ENCODE peak calls at places on chromosomes 13 and 19, in five cellular contexts. One of them, this sample, is unnamed.

GRCh38 chr13:98083936-98084335 is 59.0 kb upstream of the FARP1 start:
- DNase-seq in body of pancreas: no peak
- DNase-seq in cardiac fibroblast: peak; percentile 80
- DNase-seq in lower leg skin: no peak
- DNase-seq in astrocyte of the spinal cord: no peak
- DNase-seq in this sample: no peak

GRCh38 chr13:60629158-60629557 is 232.1 kb downstream of the TDRD3 start:
- DNase-seq in body of pancreas: no peak
- DNase-seq in cardiac fibroblast: no peak
- DNase-seq in lower leg skin: no peak
- DNase-seq in astrocyte of the spinal cord: no peak
- DNase-seq in this sample: no peak

GRCh38 chr13:99802416-99802815 is 169.2 kb downstream of the ZIC5 start:
- DNase-seq in body of pancreas: no peak
- DNase-seq in cardiac fibroblast: no peak
- DNase-seq in lower leg skin: no peak
- DNase-seq in astrocyte of the spinal cord: no peak
- DNase-seq in this sample: no peak

GRCh38 chr13:29362849-29363604 is 232.5 kb downstream of the SLC7A1 start:
- DNase-seq in body of pancreas: peak; percentile 38
- DNase-seq in cardiac fibroblast: peak; percentile 58
- DNase-seq in lower leg skin: no peak
- DNase-seq in astrocyte of the spinal cord: peak; percentile 33
- DNase-seq in this sample: peak; percentile 68

GRCh38 chr19:4711211-4711610 is 12.4 kb downstream of the DPP9 start:
- DNase-seq in body of pancreas: no peak
- DNase-seq in cardiac fibroblast: no peak
- DNase-seq in lower leg skin: no peak
- DNase-seq in astrocyte of the spinal cord: no peak
- DNase-seq in this sample: no peak

GRCh38 chr19:23460656-23461055 is 65.4 kb upstream of the ZNF91 start:
- DNase-seq in body of pancreas: no peak
- DNase-seq in cardiac fibroblast: no peak
- DNase-seq in lower leg skin: no peak
- DNase-seq in astrocyte of the spinal cord: no peak
- DNase-seq in this sample: no peak

GRCh38 chr13:43546821-43547220 is 240.0 kb downstream of the ENOX1 start:
- DNase-seq in body of pancreas: no peak
- DNase-seq in cardiac fibroblast: no peak
- DNase-seq in lower leg skin: no peak
- DNase-seq in astrocyte of the spinal cord: no peak
- DNase-seq in this sample: no peak

GRCh38 chr13:107942030-107942617 is 273.2 kb downstream of the LIG4 start:
- DNase-seq in body of pancreas: no peak
- DNase-seq in cardiac fibroblast: no peak
- DNase-seq in lower leg skin: no peak
- DNase-seq in astrocyte of the spinal cord: no peak
- DNase-seq in this sample: no peak

GRCh38 chr19:6210721-6211600 is 68.8 kb downstream of the MLLT1 start:
- DNase-seq in body of pancreas: no peak
- DNase-seq in cardiac fibroblast: no peak
- DNase-seq in lower leg skin: peak; percentile 82
- DNase-seq in astrocyte of the spinal cord: no peak
- DNase-seq in this sample: no peak

GRCh38 chr13:39571502-39572092 is 31.4 kb downstream of the LHFPL6 start:
- DNase-seq in body of pancreas: no peak
- DNase-seq in cardiac fibroblast: no peak
- DNase-seq in lower leg skin: no peak
- DNase-seq in astrocyte of the spinal cord: no peak
- DNase-seq in this sample: no peak

GRCh38 chr13:43383488-43384165 is 360.2 kb downstream of the DNAJC15 start:
- DNase-seq in body of pancreas: no peak
- DNase-seq in cardiac fibroblast: no peak
- DNase-seq in lower leg skin: no peak
- DNase-seq in astrocyte of the spinal cord: no peak
- DNase-seq in this sample: no peak

GRCh38 chr13:75417006-75417384 is 65.0 kb downstream of the TBC1D4 start:
- DNase-seq in body of pancreas: no peak
- DNase-seq in cardiac fibroblast: peak; percentile 18
- DNase-seq in lower leg skin: no peak
- DNase-seq in astrocyte of the spinal cord: no peak
- DNase-seq in this sample: no peak

GRCh38 chr13:45331981-45332830 is 8.8 kb downstream of the TPT1 start:
- DNase-seq in body of pancreas: no peak
- DNase-seq in cardiac fibroblast: peak; percentile 98
- DNase-seq in lower leg skin: no peak
- DNase-seq in astrocyte of the spinal cord: peak; percentile 88
- DNase-seq in this sample: peak; percentile 77

GRCh38 chr19:4042731-4043082 is 24.0 kb downstream of the ZBTB7A start:
- DNase-seq in body of pancreas: peak; percentile 72
- DNase-seq in cardiac fibroblast: no peak
- DNase-seq in lower leg skin: no peak
- DNase-seq in astrocyte of the spinal cord: no peak
- DNase-seq in this sample: no peak

GRCh38 chr19:54707932-54708331 is 16.3 kb upstream of the KIR3DL3 start:
- DNase-seq in body of pancreas: no peak
- DNase-seq in cardiac fibroblast: no peak
- DNase-seq in lower leg skin: no peak
- DNase-seq in astrocyte of the spinal cord: no peak
- DNase-seq in this sample: no peak

GRCh38 chr19:47778954-47779351 is 450 bp downstream of the SELENOW start:
- DNase-seq in body of pancreas: no peak
- DNase-seq in cardiac fibroblast: no peak
- DNase-seq in lower leg skin: no peak
- DNase-seq in astrocyte of the spinal cord: peak; percentile 14
- DNase-seq in this sample: peak; percentile 21

GRCh38 chr13:30355405-30355741 is 48.0 kb upstream of the KATNAL1 start:
- DNase-seq in body of pancreas: peak; percentile 30
- DNase-seq in cardiac fibroblast: no peak
- DNase-seq in lower leg skin: peak; percentile 75
- DNase-seq in astrocyte of the spinal cord: no peak
- DNase-seq in this sample: no peak

GRCh38 chr13:45872574-45872973 is 21.0 kb upstream of the SIAH3 start:
- DNase-seq in body of pancreas: no peak
- DNase-seq in cardiac fibroblast: no peak
- DNase-seq in lower leg skin: no peak
- DNase-seq in astrocyte of the spinal cord: no peak
- DNase-seq in this sample: no peak

GRCh38 chr13:73216381-73216831 is 157.6 kb downstream of the KLF5 start:
- DNase-seq in body of pancreas: no peak
- DNase-seq in cardiac fibroblast: peak; percentile 18
- DNase-seq in lower leg skin: no peak
- DNase-seq in astrocyte of the spinal cord: no peak
- DNase-seq in this sample: no peak

GRCh38 chr13:21606781-21607180 is 2.8 kb upstream of the MICU2 start:
- DNase-seq in body of pancreas: no peak
- DNase-seq in cardiac fibroblast: no peak
- DNase-seq in lower leg skin: no peak
- DNase-seq in astrocyte of the spinal cord: no peak
- DNase-seq in this sample: no peak

GRCh38 chr13:21606251-21606650 is 2.3 kb upstream of the MICU2 start:
- DNase-seq in body of pancreas: no peak
- DNase-seq in cardiac fibroblast: no peak
- DNase-seq in lower leg skin: no peak
- DNase-seq in astrocyte of the spinal cord: no peak
- DNase-seq in this sample: no peak

GRCh38 chr13:21608961-21609360 is 5.0 kb upstream of the MICU2 start:
- DNase-seq in body of pancreas: no peak
- DNase-seq in cardiac fibroblast: peak; percentile 55
- DNase-seq in lower leg skin: no peak
- DNase-seq in astrocyte of the spinal cord: no peak
- DNase-seq in this sample: no peak

GRCh38 chr13:21603531-21604448 is at the start of gene MICU2:
- DNase-seq in body of pancreas: peak; percentile 94
- DNase-seq in cardiac fibroblast: peak; percentile 94
- DNase-seq in lower leg skin: peak; percentile 98
- DNase-seq in astrocyte of the spinal cord: peak; percentile 95
- DNase-seq in this sample: peak; percentile 96
- TF ChIP-seq CTCF in body of pancreas: no peak
- TF ChIP-seq CTCF in cardiac fibroblast: no peak
- TF ChIP-seq CTCF in lower leg skin: no peak
- TF ChIP-seq CTCF in astrocyte of the spinal cord: peak; percentile 11
- TF ChIP-seq CTCF in this sample: no peak

GRCh38 chr13:52884429-52884828 is 36.0 kb upstream of the PCDH8 start:
- DNase-seq in body of pancreas: no peak
- DNase-seq in cardiac fibroblast: no peak
- DNase-seq in lower leg skin: no peak
- DNase-seq in astrocyte of the spinal cord: no peak
- DNase-seq in this sample: no peak
- H3K4me3 ChIP-seq in body of pancreas: no peak overlapping the region
- H3K4me3 ChIP-seq in cardiac fibroblast: no peak overlapping the region
- H3K4me3 ChIP-seq in lower leg skin: no peak overlapping the region
- H3K4me3 ChIP-seq in astrocyte of the spinal cord: no peak overlapping the region
- H3K4me3 ChIP-seq in this sample: no peak overlapping the region

DNA sequence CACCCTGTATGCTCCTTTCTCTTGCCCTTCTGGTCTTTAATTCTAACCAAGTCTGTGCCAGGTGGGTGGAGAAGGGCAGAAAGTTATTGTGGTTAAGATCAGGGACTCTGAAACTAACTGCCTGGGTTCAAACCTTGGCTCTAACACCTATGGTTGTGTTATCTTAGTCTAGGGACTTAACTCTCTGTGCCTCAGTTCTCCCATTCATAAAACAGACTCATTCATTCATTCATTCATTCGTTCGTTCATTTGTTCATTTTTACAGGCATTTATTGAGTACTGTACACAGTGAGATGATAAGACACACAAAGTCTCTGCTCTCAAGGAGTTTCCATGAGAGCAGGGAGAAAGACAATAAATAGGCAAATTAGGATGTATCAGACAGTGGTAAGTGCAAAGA is 30.1 kb downstream of the SOX21 start:
- DNase-seq in body of pancreas: no peak
- DNase-seq in cardiac fibroblast: no peak
- DNase-seq in lower leg skin: no peak
- DNase-seq in astrocyte of the spinal cord: no peak
- DNase-seq in this sample: no peak
- TF ChIP-seq CTCF in body of pancreas: no peak
- TF ChIP-seq CTCF in cardiac fibroblast: no peak
- TF ChIP-seq CTCF in lower leg skin: no peak
- TF ChIP-seq CTCF in astrocyte of the spinal cord: no peak
- TF ChIP-seq CTCF in this sample: no peak

GRCh38 chr19:1854542-1855039 is 6.3 kb upstream of the REXO1 start:
- DNase-seq in body of pancreas: no peak
- DNase-seq in cardiac fibroblast: no peak
- DNase-seq in lower leg skin: peak; percentile 94
- DNase-seq in astrocyte of the spinal cord: no peak
- DNase-seq in this sample: no peak

GRCh38 chr19:1856698-1857603 is 6.4 kb downstream of the KLF16 start:
- DNase-seq in body of pancreas: peak; percentile 74
- DNase-seq in cardiac fibroblast: peak; percentile 87
- DNase-seq in lower leg skin: peak; percentile 97
- DNase-seq in astrocyte of the spinal cord: peak; percentile 71
- DNase-seq in this sample: peak; percentile 73

GRCh38 chr19:1855040-1855827 is 7.0 kb upstream of the REXO1 start:
- DNase-seq in body of pancreas: peak; percentile 67
- DNase-seq in cardiac fibroblast: peak; percentile 90
- DNase-seq in lower leg skin: peak; percentile 98
- DNase-seq in astrocyte of the spinal cord: peak; percentile 86
- DNase-seq in this sample: peak; percentile 82

GRCh38 chr19:1856345-1856697 is 7.1 kb downstream of the KLF16 start:
- DNase-seq in body of pancreas: no peak
- DNase-seq in cardiac fibroblast: no peak
- DNase-seq in lower leg skin: no peak
- DNase-seq in astrocyte of the spinal cord: no peak
- DNase-seq in this sample: no peak

DNA sequence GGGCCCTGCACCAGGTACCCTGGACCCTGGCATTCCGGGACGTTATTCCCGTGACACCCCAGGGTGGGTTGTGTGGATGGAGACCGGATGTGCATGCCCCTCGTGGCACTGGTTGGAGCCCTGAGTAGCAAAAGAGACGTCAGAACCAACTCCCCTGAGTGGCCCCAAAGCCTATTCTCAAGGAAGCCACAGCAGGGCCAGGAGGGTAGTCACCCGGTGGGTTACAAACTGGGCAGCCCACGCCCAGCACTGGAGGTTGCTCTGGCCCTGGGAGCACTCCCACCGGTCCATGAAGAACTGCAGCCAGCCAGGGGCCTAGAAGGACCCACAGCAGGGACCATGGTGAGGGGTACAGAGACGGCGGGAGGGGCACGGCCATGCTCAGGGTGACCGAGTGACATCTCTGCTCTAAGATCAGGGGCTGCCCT is 7.5 kb downstream of the KLF16 start:
- DNase-seq in body of pancreas: no peak
- DNase-seq in cardiac fibroblast: no peak
- DNase-seq in lower leg skin: no peak
- DNase-seq in astrocyte of the spinal cord: no peak
- DNase-seq in this sample: no peak
- H3K4me3 ChIP-seq in body of pancreas: no peak overlapping the region
- H3K4me3 ChIP-seq in cardiac fibroblast: peak overlapping the region; percentile 44
- H3K4me3 ChIP-seq in lower leg skin: no peak overlapping the region
- H3K4me3 ChIP-seq in astrocyte of the spinal cord: peak overlapping the region; percentile 20
- H3K4me3 ChIP-seq in this sample: peak overlapping the region; percentile 34

GRCh38 chr13:113491418-113491883 is 940 bp upstream of the DCUN1D2 start:
- DNase-seq in body of pancreas: peak; percentile 40
- DNase-seq in cardiac fibroblast: peak; percentile 37
- DNase-seq in lower leg skin: no peak
- DNase-seq in astrocyte of the spinal cord: peak; percentile 29
- DNase-seq in this sample: peak; percentile 28

GRCh38 chr13:113489549-113490495 is 689 bp downstream of the DCUN1D2 start:
- DNase-seq in body of pancreas: peak; percentile 50
- DNase-seq in cardiac fibroblast: peak; percentile 48
- DNase-seq in lower leg skin: peak; percentile 88
- DNase-seq in astrocyte of the spinal cord: peak; percentile 39
- DNase-seq in this sample: peak; percentile 61

GRCh38 chr13:113488283-113488682 is 2.2 kb downstream of the DCUN1D2 start:
- DNase-seq in body of pancreas: no peak
- DNase-seq in cardiac fibroblast: no peak
- DNase-seq in lower leg skin: no peak
- DNase-seq in astrocyte of the spinal cord: no peak
- DNase-seq in this sample: no peak

GRCh38 chr13:113490496-113491417 is at the start of gene DCUN1D2:
- DNase-seq in body of pancreas: peak; percentile 93
- DNase-seq in cardiac fibroblast: peak; percentile 94
- DNase-seq in lower leg skin: peak; percentile 98
- DNase-seq in astrocyte of the spinal cord: peak; percentile 99
- DNase-seq in this sample: peak; percentile 98

DNA sequence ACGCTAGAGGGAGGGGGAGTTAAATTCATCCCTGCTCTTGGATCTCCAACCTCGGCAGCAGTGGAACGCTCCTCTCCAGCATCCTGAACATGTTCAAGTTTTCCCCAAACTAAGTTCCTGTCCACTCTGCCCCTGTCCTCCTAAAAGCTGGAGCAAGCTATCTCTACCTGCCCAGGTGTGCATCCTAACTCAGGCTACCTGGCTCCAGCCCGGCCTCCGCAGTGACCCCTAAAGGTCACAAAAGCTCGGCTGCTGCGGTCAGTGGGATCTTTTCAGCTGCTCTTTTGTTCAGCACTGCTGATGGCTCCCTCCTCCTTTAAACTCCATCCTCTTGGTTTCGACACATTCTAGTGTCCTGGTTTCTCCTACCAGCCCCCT is 1.4 kb downstream of the DCUN1D2 start:
- DNase-seq in body of pancreas: no peak
- DNase-seq in cardiac fibroblast: no peak
- DNase-seq in lower leg skin: no peak
- DNase-seq in astrocyte of the spinal cord: no peak
- DNase-seq in this sample: peak; percentile 44
- TF ChIP-seq CTCF in body of pancreas: no peak
- TF ChIP-seq CTCF in cardiac fibroblast: no peak
- TF ChIP-seq CTCF in lower leg skin: no peak
- TF ChIP-seq CTCF in astrocyte of the spinal cord: no peak
- TF ChIP-seq CTCF in this sample: no peak

This sample was measured in choroid plexus epithelial cell.